ENCODE peak calls at places on chromosomes 4 and X, in seven cellular contexts. One of them, this sample, is unnamed.

GRCh38 chr4:48017108-48017527 is 546 bp downstream of the NIPAL1 start:
- DNase-seq in pancreas: peak
- DNase-seq in endodermal cell: peak
- DNase-seq in gastrocnemius medialis: no peak
- DNase-seq in body of pancreas: peak
- DNase-seq in choroid plexus epithelial cell: peak
- DNase-seq in mucosa of descending colon: peak
- DNase-seq in this sample: peak

GRCh38 chr4:27917381-27917780 is 1056.7 kb downstream of the STIM2 start:
- DNase-seq in endodermal cell: no peak
- DNase-seq in pancreas: no peak
- DNase-seq in choroid plexus epithelial cell: no peak
- DNase-seq in mucosa of descending colon: no peak
- DNase-seq in body of pancreas: no peak
- DNase-seq in gastrocnemius medialis: no peak
- DNase-seq in this sample: no peak

GRCh38 chr4:140186651-140187315 is 32.8 kb upstream of the MAML3 start:
- DNase-seq in endodermal cell: no peak
- DNase-seq in mucosa of descending colon: peak
- DNase-seq in choroid plexus epithelial cell: peak
- DNase-seq in body of pancreas: no peak
- DNase-seq in gastrocnemius medialis: no peak
- DNase-seq in pancreas: no peak
- DNase-seq in this sample: peak

GRCh38 chrX:44954562-44954961 is 81.6 kb downstream of the KDM6A start:
- DNase-seq in gastrocnemius medialis: no peak
- DNase-seq in mucosa of descending colon: no peak
- DNase-seq in endodermal cell: no peak
- DNase-seq in pancreas: no peak
- DNase-seq in body of pancreas: no peak
- DNase-seq in choroid plexus epithelial cell: no peak
- DNase-seq in this sample: no peak

GRCh38 chrX:72180539-72180938 is 1.0 kb upstream of the PIN4 start:
- DNase-seq in body of pancreas: no peak
- DNase-seq in mucosa of descending colon: no peak
- DNase-seq in endodermal cell: no peak
- DNase-seq in choroid plexus epithelial cell: no peak
- DNase-seq in gastrocnemius medialis: no peak
- DNase-seq in pancreas: no peak
- DNase-seq in this sample: no peak

GRCh38 chrX:85115252-85115651 is 111.6 kb downstream of the APOOL start:
- DNase-seq in body of pancreas: no peak
- DNase-seq in gastrocnemius medialis: no peak
- DNase-seq in endodermal cell: no peak
- DNase-seq in choroid plexus epithelial cell: no peak
- DNase-seq in pancreas: no peak
- DNase-seq in mucosa of descending colon: no peak
- DNase-seq in this sample: no peak

GRCh38 chr4:111814961-111815360 is 330.3 kb upstream of the FAM241A start:
- DNase-seq in mucosa of descending colon: no peak
- DNase-seq in choroid plexus epithelial cell: no peak
- DNase-seq in endodermal cell: no peak
- DNase-seq in pancreas: no peak
- DNase-seq in body of pancreas: no peak
- DNase-seq in gastrocnemius medialis: no peak
- DNase-seq in this sample: no peak

GRCh38 chrX:45807572-45808425 is 607.1 kb upstream of the DIPK2B start:
- DNase-seq in gastrocnemius medialis: no peak
- DNase-seq in choroid plexus epithelial cell: peak
- DNase-seq in mucosa of descending colon: no peak
- DNase-seq in endodermal cell: no peak
- DNase-seq in body of pancreas: no peak
- DNase-seq in pancreas: no peak
- DNase-seq in this sample: peak

GRCh38 chr4:109921384-109921808 is 8.7 kb downstream of the EGF start:
- DNase-seq in body of pancreas: no peak
- DNase-seq in endodermal cell: peak
- DNase-seq in pancreas: no peak
- DNase-seq in choroid plexus epithelial cell: peak
- DNase-seq in mucosa of descending colon: no peak
- DNase-seq in gastrocnemius medialis: no peak
- DNase-seq in this sample: peak

GRCh38 chrX:16839852-16840460 is 30.2 kb downstream of the RBBP7 start:
- DNase-seq in body of pancreas: no peak
- DNase-seq in pancreas: no peak
- DNase-seq in endodermal cell: peak
- DNase-seq in choroid plexus epithelial cell: peak
- DNase-seq in gastrocnemius medialis: peak
- DNase-seq in mucosa of descending colon: no peak
- DNase-seq in this sample: peak

GRCh38 chr4:46254788-46255187 is 130.9 kb upstream of the GABRG1 start:
- DNase-seq in mucosa of descending colon: no peak
- DNase-seq in choroid plexus epithelial cell: peak
- DNase-seq in gastrocnemius medialis: no peak
- DNase-seq in pancreas: no peak
- DNase-seq in endodermal cell: no peak
- DNase-seq in body of pancreas: no peak
- DNase-seq in this sample: peak

GRCh38 chrX:148620023-148620422 is 119.6 kb downstream of the AFF2 start:
- DNase-seq in mucosa of descending colon: no peak
- DNase-seq in endodermal cell: no peak
- DNase-seq in body of pancreas: no peak
- DNase-seq in choroid plexus epithelial cell: no peak
- DNase-seq in pancreas: no peak
- DNase-seq in gastrocnemius medialis: no peak
- DNase-seq in this sample: no peak

GRCh38 chr4:183541081-183542045 is 36.5 kb downstream of the ING2 start:
- DNase-seq in gastrocnemius medialis: no peak
- DNase-seq in endodermal cell: peak
- DNase-seq in pancreas: no peak
- DNase-seq in body of pancreas: peak
- DNase-seq in mucosa of descending colon: no peak
- DNase-seq in choroid plexus epithelial cell: peak
- DNase-seq in this sample: no peak

GRCh38 chr4:100823066-100823992 is 305.5 kb upstream of the EMCN start:
- DNase-seq in pancreas: no peak
- DNase-seq in choroid plexus epithelial cell: peak
- DNase-seq in mucosa of descending colon: no peak
- DNase-seq in endodermal cell: no peak
- DNase-seq in gastrocnemius medialis: no peak
- DNase-seq in body of pancreas: no peak
- DNase-seq in this sample: peak

GRCh38 chr4:16544251-16544721 is 318.0 kb upstream of the TAPT1 start:
- DNase-seq in endodermal cell: no peak
- DNase-seq in mucosa of descending colon: peak
- DNase-seq in body of pancreas: peak
- DNase-seq in choroid plexus epithelial cell: no peak
- DNase-seq in gastrocnemius medialis: no peak
- DNase-seq in pancreas: no peak
- DNase-seq in this sample: no peak

GRCh38 chr4:106502106-106502699 is 133.6 kb upstream of the GIMD1 start:
- DNase-seq in choroid plexus epithelial cell: peak
- DNase-seq in body of pancreas: peak
- DNase-seq in pancreas: peak
- DNase-seq in endodermal cell: peak
- DNase-seq in gastrocnemius medialis: peak
- DNase-seq in mucosa of descending colon: no peak
- DNase-seq in this sample: peak

GRCh38 chr4:169540774-169541173 is 71.6 kb downstream of the NEK1 start:
- DNase-seq in body of pancreas: no peak
- DNase-seq in pancreas: no peak
- DNase-seq in gastrocnemius medialis: no peak
- DNase-seq in mucosa of descending colon: no peak
- DNase-seq in endodermal cell: no peak
- DNase-seq in choroid plexus epithelial cell: no peak
- DNase-seq in this sample: no peak

GRCh38 chrX:109624022-109624421 is 950 bp downstream of the KCNE5 start:
- DNase-seq in choroid plexus epithelial cell: no peak
- DNase-seq in endodermal cell: no peak
- DNase-seq in pancreas: no peak
- DNase-seq in body of pancreas: no peak
- DNase-seq in mucosa of descending colon: no peak
- DNase-seq in gastrocnemius medialis: no peak
- DNase-seq in this sample: no peak

GRCh38 chr4:20251796-20252655 is at the start of gene SLIT2:
- DNase-seq in gastrocnemius medialis: peak
- DNase-seq in mucosa of descending colon: peak
- DNase-seq in choroid plexus epithelial cell: peak
- DNase-seq in endodermal cell: peak
- DNase-seq in body of pancreas: peak
- DNase-seq in pancreas: peak
- DNase-seq in this sample: peak

GRCh38 chr4:54806351-54806750 is 148.6 kb downstream of the KIT start:
- DNase-seq in mucosa of descending colon: no peak
- DNase-seq in endodermal cell: no peak
- DNase-seq in body of pancreas: no peak
- DNase-seq in gastrocnemius medialis: no peak
- DNase-seq in pancreas: no peak
- DNase-seq in choroid plexus epithelial cell: no peak
- DNase-seq in this sample: no peak

GRCh38 chr4:145176641-145177432 is 3.6 kb downstream of the OTUD4 start:
- DNase-seq in choroid plexus epithelial cell: no peak
- DNase-seq in body of pancreas: no peak
- DNase-seq in gastrocnemius medialis: no peak
- DNase-seq in mucosa of descending colon: no peak
- DNase-seq in pancreas: no peak
- DNase-seq in endodermal cell: no peak
- DNase-seq in this sample: peak
- H3K4me3 ChIP-seq in choroid plexus epithelial cell: peak
- H3K4me3 ChIP-seq in body of pancreas: no peak
- H3K4me3 ChIP-seq in gastrocnemius medialis: peak
- H3K4me3 ChIP-seq in mucosa of descending colon: no peak
- H3K4me3 ChIP-seq in pancreas: peak
- H3K4me3 ChIP-seq in endodermal cell: peak
- H3K4me3 ChIP-seq in this sample: peak

GRCh38 chr4:147093206-147093605 is 147.5 kb upstream of the TTC29 start:
- DNase-seq in body of pancreas: no peak
- DNase-seq in mucosa of descending colon: no peak
- DNase-seq in gastrocnemius medialis: no peak
- DNase-seq in pancreas: no peak
- DNase-seq in endodermal cell: no peak
- DNase-seq in choroid plexus epithelial cell: no peak
- DNase-seq in this sample: no peak

GRCh38 chr4:147096667-147097604 is 151.3 kb upstream of the TTC29 start:
- DNase-seq in pancreas: no peak
- DNase-seq in body of pancreas: no peak
- DNase-seq in choroid plexus epithelial cell: peak
- DNase-seq in mucosa of descending colon: no peak
- DNase-seq in gastrocnemius medialis: no peak
- DNase-seq in endodermal cell: no peak
- DNase-seq in this sample: peak

GRCh38 chr4:147090486-147090885 is 144.8 kb upstream of the TTC29 start:
- DNase-seq in pancreas: no peak
- DNase-seq in choroid plexus epithelial cell: no peak
- DNase-seq in mucosa of descending colon: no peak
- DNase-seq in gastrocnemius medialis: no peak
- DNase-seq in endodermal cell: no peak
- DNase-seq in body of pancreas: no peak
- DNase-seq in this sample: peak

GRCh38 chr4:147094228-147094627 is 148.6 kb upstream of the TTC29 start:
- DNase-seq in body of pancreas: no peak
- DNase-seq in choroid plexus epithelial cell: no peak
- DNase-seq in pancreas: no peak
- DNase-seq in endodermal cell: peak
- DNase-seq in mucosa of descending colon: no peak
- DNase-seq in gastrocnemius medialis: no peak
- DNase-seq in this sample: peak
- TF ChIP-seq CTCF in body of pancreas: no peak
- TF ChIP-seq CTCF in choroid plexus epithelial cell: peak
- TF ChIP-seq CTCF in pancreas: no peak
- TF ChIP-seq CTCF in endodermal cell: peak
- TF ChIP-seq CTCF in mucosa of descending colon: no peak
- TF ChIP-seq CTCF in gastrocnemius medialis: no peak
- TF ChIP-seq CTCF in this sample: peak

GRCh38 chr4:89000844-89001360 is 56.1 kb downstream of the FAM13A start:
- DNase-seq in endodermal cell: no peak
- DNase-seq in body of pancreas: peak
- DNase-seq in pancreas: no peak
- DNase-seq in choroid plexus epithelial cell: peak
- DNase-seq in mucosa of descending colon: no peak
- DNase-seq in gastrocnemius medialis: no peak
- DNase-seq in this sample: peak
- H3K4me3 ChIP-seq in endodermal cell: no peak
- H3K4me3 ChIP-seq in body of pancreas: no peak
- H3K4me3 ChIP-seq in pancreas: no peak
- H3K4me3 ChIP-seq in choroid plexus epithelial cell: no peak
- H3K4me3 ChIP-seq in mucosa of descending colon: no peak
- H3K4me3 ChIP-seq in gastrocnemius medialis: no peak
- H3K4me3 ChIP-seq in this sample: no peak

DNA sequence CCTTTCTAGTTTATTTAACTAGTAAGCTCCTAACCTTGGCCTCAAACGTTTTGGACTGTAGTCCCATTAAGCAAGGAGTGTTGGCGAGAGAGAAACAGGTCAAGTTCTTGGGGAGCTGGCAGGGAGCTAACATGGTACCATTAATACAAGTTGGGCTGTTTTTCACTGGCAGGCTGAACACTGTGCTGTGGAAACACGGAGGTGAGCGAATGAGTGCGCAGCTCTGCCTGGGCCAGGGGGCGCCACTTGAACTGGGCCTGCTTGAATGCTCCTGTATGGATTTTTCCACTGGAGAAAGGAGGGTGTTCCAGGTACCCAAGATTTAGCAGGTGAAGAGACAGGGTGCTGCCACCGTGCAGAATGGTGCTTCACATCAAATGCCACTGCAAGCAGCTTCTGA is 7.4 kb upstream of the SMS start:
- DNase-seq in gastrocnemius medialis: no peak
- DNase-seq in body of pancreas: no peak
- DNase-seq in choroid plexus epithelial cell: no peak
- DNase-seq in endodermal cell: peak
- DNase-seq in mucosa of descending colon: no peak
- DNase-seq in pancreas: no peak
- DNase-seq in this sample: no peak
- TF ChIP-seq CTCF in gastrocnemius medialis: no peak
- TF ChIP-seq CTCF in body of pancreas: no peak
- TF ChIP-seq CTCF in choroid plexus epithelial cell: no peak
- TF ChIP-seq CTCF in endodermal cell: peak
- TF ChIP-seq CTCF in mucosa of descending colon: no peak
- TF ChIP-seq CTCF in pancreas: no peak
- TF ChIP-seq CTCF in this sample: no peak

DNA sequence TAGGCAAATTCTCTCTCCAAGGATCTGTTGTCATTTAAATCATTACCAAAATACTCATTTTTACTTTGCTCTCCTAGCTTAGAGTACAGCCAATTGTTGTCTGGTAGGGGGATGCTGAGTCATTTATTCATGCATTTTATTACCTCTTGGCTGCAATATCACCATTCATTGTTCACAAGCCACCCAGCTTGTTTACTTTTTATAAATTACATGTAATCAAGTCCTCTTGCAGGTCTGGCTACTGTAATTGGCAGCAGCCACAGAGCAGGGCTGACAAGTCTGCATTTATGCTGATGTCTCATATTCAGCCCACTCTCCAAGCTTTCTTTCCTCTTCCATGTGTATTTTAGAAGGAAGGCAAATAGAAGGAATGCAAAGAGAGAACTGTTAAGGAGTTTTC is 15.4 kb downstream of the GAB1 start:
- DNase-seq in mucosa of descending colon: peak
- DNase-seq in choroid plexus epithelial cell: no peak
- DNase-seq in body of pancreas: no peak
- DNase-seq in endodermal cell: no peak
- DNase-seq in gastrocnemius medialis: no peak
- DNase-seq in pancreas: no peak
- DNase-seq in this sample: peak
- H3K4me3 ChIP-seq in mucosa of descending colon: no peak
- H3K4me3 ChIP-seq in choroid plexus epithelial cell: no peak
- H3K4me3 ChIP-seq in body of pancreas: no peak
- H3K4me3 ChIP-seq in endodermal cell: no peak
- H3K4me3 ChIP-seq in gastrocnemius medialis: no peak
- H3K4me3 ChIP-seq in pancreas: no peak
- H3K4me3 ChIP-seq in this sample: no peak